ENCODE peak calls at places on chromosomes 4 and X, in eight cellular contexts. T is NCI-H510A treated with DMSO at 0.1 percent for 48 hours, J is GM06990, V is right cardiac atrium, R is H54, B is NCI-H460, W is activated T-helper 1 cell treated with Interleukin-2 at 50 U/mL for 16 hours, M is globus pallidus. U is an unnamed sample.

GRCh38 chr4:121154103-121154515 is 10.0 kb downstream of the TNIP3 start:
- DNase-seq in V (no peak), T (no peak), M (no peak), B (no peak), R (no peak), J (peak; percentile 13), W (no peak), U (no peak)

GRCh38 chr4:126738926-126739325 is 893.8 kb upstream of the INTU start:
- DNase-seq in J (no peak), W (no peak), V (no peak), R (no peak), T (no peak), M (no peak), B (no peak), U (no peak)

GRCh38 chr4:159273126-159273438 is 170.2 kb downstream of the RAPGEF2 start:
- DNase-seq in J (no peak), V (peak; percentile 51), W (no peak), R (no peak), T (no peak), B (no peak), M (no peak), U (no peak)

GRCh38 chr4:82666970-82667665 is 105.3 kb upstream of the TMEM150C start:
- DNase-seq in V (no peak), M (no peak), R (no peak), B (no peak), J (no peak), T (no peak), W (no peak), U (no peak)

GRCh38 chrX:133685806-133686205 is 270.5 kb upstream of the GPC4 start:
- DNase-seq in R (no peak), V (peak; percentile 52), J (no peak), T (no peak), M (no peak), B (no peak), W (no peak), U (no peak)

GRCh38 chrX:14899607-14900006 is 26.4 kb downstream of the MOSPD2 start:
- DNase-seq in W (no peak), J (peak; percentile 26), R (peak; percentile 1), V (no peak), M (no peak), B (peak; percentile 0), T (no peak), U (no peak)

GRCh38 chr4:102554482-102554881 is 53.3 kb downstream of the NFKB1 start:
- DNase-seq in V (peak; percentile 79), B (no peak), J (no peak), R (no peak), W (no peak), M (peak; percentile 50), T (no peak), U (no peak)

GRCh38 chrX:50117477-50117876 is 83.3 kb downstream of the AKAP4 start:
- DNase-seq in R (no peak), V (no peak), T (no peak), M (peak; percentile 11), W (no peak), J (no peak), B (no peak), U (no peak)

GRCh38 chrX:99415470-99415869 is 994.6 kb downstream of the PCDH19 start:
- DNase-seq in B (no peak), M (no peak), R (no peak), J (no peak), T (no peak), V (no peak), W (no peak), U (no peak)

GRCh38 chr4:147447820-147448219 is 33.1 kb upstream of the EDNRA start:
- DNase-seq in W (no peak), T (no peak), M (no peak), V (no peak), B (no peak), J (no peak), R (no peak), U (no peak)

GRCh38 chr4:10619220-10619619 is 65.3 kb downstream of the CLNK start:
- DNase-seq in V (no peak), R (no peak), B (no peak), W (no peak), J (no peak), T (peak; percentile 85), M (no peak), U (peak; percentile 28)

GRCh38 chr4:182293836-182294235 is 50.6 kb downstream of the TENM3 start:
- DNase-seq in M (no peak), B (no peak), V (no peak), T (no peak), J (no peak), R (no peak), W (no peak), U (no peak)

GRCh38 chr4:172099376-172099775 is 286.2 kb downstream of the GALNTL6 start:
- DNase-seq in M (no peak), R (no peak), T (no peak), W (no peak), B (no peak), J (no peak), V (no peak), U (no peak)

GRCh38 chr4:147863111-147863747 is 131.3 kb downstream of the ARHGAP10 start:
- DNase-seq in B (no peak), R (no peak), J (no peak), W (no peak), T (no peak), M (no peak), V (no peak), U (no peak)

GRCh38 chr4:38939150-38939549 is 71.5 kb downstream of the FAM114A1 start:
- DNase-seq in J (peak; percentile 68), M (no peak), V (no peak), R (no peak), W (no peak), B (no peak), T (no peak), U (no peak)

GRCh38 chr4:59247032-59247431 is 1953.1 kb upstream of the ADGRL3 start:
- DNase-seq in R (no peak), B (no peak), T (peak; percentile 27), W (no peak), M (peak; percentile 3), V (no peak), J (no peak), U (peak; percentile 10)

U was measured in LNCaP clone FGC.